ENCODE peak calls at places on chromosomes 2 and 18, in nine cellular contexts. One of them, this sample, is unnamed.
A peak's percentile ranks its signal among the peaks of the same experiment; 100 is the strongest.

GRCh38 chr2:224260605-224261004 is 141.3 kb downstream of the FAM124B start:
- DNase-seq in ACHN: no peak
- DNase-seq in PC-9: no peak
- DNase-seq in activated CD8-positive, alpha-beta memory T cell treated with anti-CD3 and anti-CD28 coated beads, Interleukin-2, amount 50 U/mL, for 48 hours: no peak
- DNase-seq in GM23248: no peak
- DNase-seq in ELR: no peak
- DNase-seq in GM18507: no peak
- DNase-seq in HCEC 1CT: no peak
- DNase-seq in NCI-H1105 treated with DMSO at 0.1 percent for 48 hours: no peak
- DNase-seq in this sample: no peak

GRCh38 chr2:120222186-120223033 is 790 bp downstream of the TMEM185B start:
- DNase-seq in ACHN: no peak
- DNase-seq in HCEC 1CT: no peak
- DNase-seq in activated CD8-positive, alpha-beta memory T cell treated with anti-CD3 and anti-CD28 coated beads, Interleukin-2, amount 50 U/mL, for 48 hours: no peak
- DNase-seq in NCI-H1105 treated with DMSO at 0.1 percent for 48 hours: no peak
- DNase-seq in GM18507: no peak
- DNase-seq in GM23248: no peak
- DNase-seq in PC-9: no peak
- DNase-seq in ELR: no peak
- DNase-seq in this sample: no peak

GRCh38 chr18:40821596-40822243 is 1133.3 kb upstream of the PIK3C3 start:
- DNase-seq in GM18507: no peak
- DNase-seq in activated CD8-positive, alpha-beta memory T cell treated with anti-CD3 and anti-CD28 coated beads, Interleukin-2, amount 50 U/mL, for 48 hours: no peak
- DNase-seq in ELR: no peak
- DNase-seq in GM23248: no peak
- DNase-seq in HCEC 1CT: no peak
- DNase-seq in PC-9: no peak
- DNase-seq in ACHN: no peak
- DNase-seq in NCI-H1105 treated with DMSO at 0.1 percent for 48 hours: no peak
- DNase-seq in this sample: no peak

GRCh38 chr18:39149211-39149806 is 1583.7 kb upstream of the CELF4 start:
- DNase-seq in GM18507: no peak
- DNase-seq in HCEC 1CT: no peak
- DNase-seq in GM23248: no peak
- DNase-seq in NCI-H1105 treated with DMSO at 0.1 percent for 48 hours: no peak
- DNase-seq in activated CD8-positive, alpha-beta memory T cell treated with anti-CD3 and anti-CD28 coated beads, Interleukin-2, amount 50 U/mL, for 48 hours: no peak
- DNase-seq in ELR: peak; percentile 8
- DNase-seq in PC-9: no peak
- DNase-seq in ACHN: no peak
- DNase-seq in this sample: no peak

GRCh38 chr2:137893145-137893544 is 71.1 kb upstream of the HNMT start:
- DNase-seq in ELR: no peak
- DNase-seq in ACHN: no peak
- DNase-seq in NCI-H1105 treated with DMSO at 0.1 percent for 48 hours: no peak
- DNase-seq in GM18507: no peak
- DNase-seq in GM23248: no peak
- DNase-seq in PC-9: no peak
- DNase-seq in HCEC 1CT: no peak
- DNase-seq in activated CD8-positive, alpha-beta memory T cell treated with anti-CD3 and anti-CD28 coated beads, Interleukin-2, amount 50 U/mL, for 48 hours: no peak
- DNase-seq in this sample: no peak

GRCh38 chr2:73291461-73292315 is 1.7 kb downstream of the EGR4 start:
- DNase-seq in HCEC 1CT: no peak
- DNase-seq in PC-9: no peak
- DNase-seq in ELR: no peak
- DNase-seq in GM23248: no peak
- DNase-seq in GM18507: no peak
- DNase-seq in ACHN: no peak
- DNase-seq in NCI-H1105 treated with DMSO at 0.1 percent for 48 hours: peak; percentile 21
- DNase-seq in activated CD8-positive, alpha-beta memory T cell treated with anti-CD3 and anti-CD28 coated beads, Interleukin-2, amount 50 U/mL, for 48 hours: no peak
- DNase-seq in this sample: no peak

GRCh38 chr2:241501551-241501950 is 6.8 kb downstream of the STK25 start:
- DNase-seq in ELR: no peak
- DNase-seq in PC-9: no peak
- DNase-seq in activated CD8-positive, alpha-beta memory T cell treated with anti-CD3 and anti-CD28 coated beads, Interleukin-2, amount 50 U/mL, for 48 hours: no peak
- DNase-seq in GM18507: no peak
- DNase-seq in HCEC 1CT: no peak
- DNase-seq in GM23248: no peak
- DNase-seq in NCI-H1105 treated with DMSO at 0.1 percent for 48 hours: no peak
- DNase-seq in ACHN: no peak
- DNase-seq in this sample: no peak

GRCh38 chr2:119405151-119405550 is 26.5 kb upstream of the TMEM37 start:
- DNase-seq in activated CD8-positive, alpha-beta memory T cell treated with anti-CD3 and anti-CD28 coated beads, Interleukin-2, amount 50 U/mL, for 48 hours: no peak
- DNase-seq in GM23248: no peak
- DNase-seq in HCEC 1CT: no peak
- DNase-seq in ELR: no peak
- DNase-seq in PC-9: no peak
- DNase-seq in NCI-H1105 treated with DMSO at 0.1 percent for 48 hours: no peak
- DNase-seq in GM18507: no peak
- DNase-seq in ACHN: no peak
- DNase-seq in this sample: no peak

GRCh38 chr18:37408676-37409305 is 156.8 kb downstream of the CELF4 start:
- DNase-seq in activated CD8-positive, alpha-beta memory T cell treated with anti-CD3 and anti-CD28 coated beads, Interleukin-2, amount 50 U/mL, for 48 hours: no peak
- DNase-seq in NCI-H1105 treated with DMSO at 0.1 percent for 48 hours: no peak
- DNase-seq in PC-9: no peak
- DNase-seq in ELR: no peak
- DNase-seq in ACHN: no peak
- DNase-seq in HCEC 1CT: no peak
- DNase-seq in GM18507: no peak
- DNase-seq in GM23248: no peak
- DNase-seq in this sample: no peak

GRCh38 chr18:9996104-9996503 is 82.3 kb downstream of the VAPA start:
- DNase-seq in GM18507: no peak
- DNase-seq in GM23248: no peak
- DNase-seq in ELR: no peak
- DNase-seq in ACHN: no peak
- DNase-seq in HCEC 1CT: peak; percentile 15
- DNase-seq in activated CD8-positive, alpha-beta memory T cell treated with anti-CD3 and anti-CD28 coated beads, Interleukin-2, amount 50 U/mL, for 48 hours: no peak
- DNase-seq in NCI-H1105 treated with DMSO at 0.1 percent for 48 hours: no peak
- DNase-seq in PC-9: no peak
- DNase-seq in this sample: no peak

GRCh38 chr2:227390468-227391256 is 2.9 kb upstream of the SCYGR1 start:
- DNase-seq in HCEC 1CT: no peak
- DNase-seq in GM23248: no peak
- DNase-seq in ELR: no peak
- DNase-seq in ACHN: no peak
- DNase-seq in activated CD8-positive, alpha-beta memory T cell treated with anti-CD3 and anti-CD28 coated beads, Interleukin-2, amount 50 U/mL, for 48 hours: no peak
- DNase-seq in PC-9: no peak
- DNase-seq in NCI-H1105 treated with DMSO at 0.1 percent for 48 hours: no peak
- DNase-seq in GM18507: no peak
- DNase-seq in this sample: no peak

GRCh38 chr18:63082661-63083531 is 236.7 kb downstream of the BCL2 start:
- DNase-seq in GM23248: peak; percentile 77
- DNase-seq in ACHN: no peak
- DNase-seq in GM18507: no peak
- DNase-seq in HCEC 1CT: peak; percentile 75
- DNase-seq in ELR: peak; percentile 14
- DNase-seq in activated CD8-positive, alpha-beta memory T cell treated with anti-CD3 and anti-CD28 coated beads, Interleukin-2, amount 50 U/mL, for 48 hours: no peak
- DNase-seq in PC-9: peak; percentile 58
- DNase-seq in NCI-H1105 treated with DMSO at 0.1 percent for 48 hours: no peak
- DNase-seq in this sample: no peak

GRCh38 chr2:209321076-209321475 is 102.8 kb upstream of the MAP2 start:
- DNase-seq in ACHN: peak; percentile 36
- DNase-seq in HCEC 1CT: peak; percentile 75
- DNase-seq in PC-9: no peak
- DNase-seq in GM18507: no peak
- DNase-seq in NCI-H1105 treated with DMSO at 0.1 percent for 48 hours: no peak
- DNase-seq in ELR: peak; percentile 45
- DNase-seq in GM23248: peak; percentile 59
- DNase-seq in activated CD8-positive, alpha-beta memory T cell treated with anti-CD3 and anti-CD28 coated beads, Interleukin-2, amount 50 U/mL, for 48 hours: no peak
- DNase-seq in this sample: no peak

GRCh38 chr2:241232736-241233575 is 44.5 kb downstream of the ANO7 start:
- DNase-seq in GM18507: no peak
- DNase-seq in ELR: no peak
- DNase-seq in PC-9: no peak
- DNase-seq in HCEC 1CT: no peak
- DNase-seq in GM23248: no peak
- DNase-seq in NCI-H1105 treated with DMSO at 0.1 percent for 48 hours: no peak
- DNase-seq in ACHN: no peak
- DNase-seq in activated CD8-positive, alpha-beta memory T cell treated with anti-CD3 and anti-CD28 coated beads, Interleukin-2, amount 50 U/mL, for 48 hours: no peak
- DNase-seq in this sample: no peak

GRCh38 chr2:186099772-186100171 is 361.2 kb downstream of the FSIP2 start:
- DNase-seq in ACHN: no peak
- DNase-seq in ELR: no peak
- DNase-seq in GM23248: no peak
- DNase-seq in activated CD8-positive, alpha-beta memory T cell treated with anti-CD3 and anti-CD28 coated beads, Interleukin-2, amount 50 U/mL, for 48 hours: no peak
- DNase-seq in GM18507: no peak
- DNase-seq in NCI-H1105 treated with DMSO at 0.1 percent for 48 hours: no peak
- DNase-seq in PC-9: no peak
- DNase-seq in HCEC 1CT: no peak
- DNase-seq in this sample: no peak